ENCODE peak calls at places on chromosomes 12 and 14, in six cellular contexts. K, O, V, D, M and L are unnamed samples.

GRCh38 chr14:92659765-92660561 is 88.5 kb downstream of the LGMN start:
- DNase-seq in K (no peak), O (no peak), V (no peak), D (no peak), M (no peak), L (peak)

GRCh38 chr14:103110681-103111296 is 12.5 kb upstream of the TNFAIP2 start:
- DNase-seq in K (no peak), O (no peak), V (no peak), D (no peak), M (no peak), L (no peak)

GRCh38 chr12:19967486-19967885 is 400.9 kb upstream of the PDE3A start:
- DNase-seq in K (peak), O (peak), V (no peak), D (no peak), M (peak), L (no peak)

GRCh38 chr14:77181124-77181602 is 435 bp upstream of the TMEM63C start:
- DNase-seq in K (no peak), O (no peak), V (no peak), D (no peak), M (no peak), L (no peak)

GRCh38 chr14:88948199-88948598 is 123.7 kb downstream of the TTC8 start:
- DNase-seq in K (no peak), O (no peak), V (no peak), D (no peak), M (no peak), L (no peak)

GRCh38 chr14:102185360-102185759 is 45.7 kb downstream of the WDR20 start:
- DNase-seq in K (no peak), O (no peak), V (no peak), D (no peak), M (no peak), L (peak)

GRCh38 chr12:26701604-26702215 is 131.3 kb downstream of the ITPR2 start:
- DNase-seq in K (peak), O (peak), V (no peak), D (no peak), M (no peak), L (peak)

GRCh38 chr14:89165189-89165809 is 251.7 kb downstream of the FOXN3 start:
- DNase-seq in K (no peak), O (no peak), V (no peak), D (no peak), M (no peak), L (no peak)

GRCh38 chr12:65496617-65497016 is 218.1 kb downstream of the MSRB3 start:
- DNase-seq in K (no peak), O (no peak), V (no peak), D (no peak), M (no peak), L (no peak)